ENCODE peak calls at places on chromosomes 16 and 17, in nine cellular contexts. A, B, X, S, H, R, G, C and J are unnamed samples.
A peak's percentile ranks its signal among the peaks of the same experiment; 100 is the strongest.

GRCh38 chr16:24635900-24636610 is 93.4 kb upstream of the TNRC6A start:
- DNase-seq in R (no peak), C (peak; percentile 79), A (no peak), G (peak; percentile 95), B (peak; percentile 72), X (peak; percentile 68), S (peak; percentile 87), H (peak; percentile 17), J (peak; percentile 88)

GRCh38 chr17:71969500-71969899 is 151.3 kb upstream of the SOX9 start:
- DNase-seq in R (no peak), H (no peak), S (no peak), G (no peak), X (no peak), C (no peak), A (no peak), B (no peak), J (no peak)

GRCh38 chr17:2931426-2931825 is 132.0 kb downstream of the OR1D5 start:
- DNase-seq in A (no peak), H (no peak), R (peak; percentile 40), X (no peak), G (no peak), B (no peak), C (no peak), S (no peak), J (no peak)

GRCh38 chr16:50584033-50584722 is 36.0 kb downstream of the NKD1 start:
- DNase-seq in A (no peak), H (no peak), S (no peak), R (no peak), B (no peak), G (no peak), X (no peak), C (no peak), J (no peak)

GRCh38 chr16:74224828-74225227 is 71.8 kb upstream of the PSMD7 start:
- DNase-seq in C (no peak), G (peak; percentile 38), X (peak; percentile 54), H (no peak), B (no peak), R (no peak), A (no peak), S (no peak), J (peak; percentile 28)

GRCh38 chr17:56121661-56122060 is 31.6 kb upstream of the ANKFN1 start:
- DNase-seq in X (no peak), R (no peak), S (no peak), B (no peak), G (peak; percentile 14), A (no peak), C (no peak), H (no peak), J (peak; percentile 26)

GRCh38 chr17:10875411-10875810 is 37.5 kb upstream of the PIRT start:
- DNase-seq in C (no peak), X (no peak), A (peak; percentile 8), H (peak; percentile 2), S (no peak), R (no peak), G (peak; percentile 1), B (no peak), J (peak; percentile 19)

GRCh38 chr17:22507823-22508222 is 815.5 kb downstream of the KCNJ18 start:
- DNase-seq in X (no peak), A (no peak), G (no peak), H (no peak), S (no peak), C (no peak), R (no peak), B (no peak), J (peak; percentile 3)

GRCh38 chr17:36608794-36609497 is 7.6 kb downstream of the MRM1 start:
- DNase-seq in X (peak; percentile 71), R (no peak), B (peak; percentile 39), G (peak; percentile 79), H (peak; percentile 36), S (peak; percentile 41), C (no peak), A (no peak), J (peak; percentile 17)

GRCh38 chr17:80203448-80204092 is 16.6 kb downstream of the SGSH start:
- DNase-seq in B (no peak), S (no peak), X (no peak), R (no peak), H (no peak), A (no peak), G (no peak), C (no peak), J (no peak)

GRCh38 chr17:70159980-70160379 is 9.4 kb upstream of the KCNJ2 start:
- DNase-seq in G (peak; percentile 42), S (no peak), A (no peak), R (no peak), B (no peak), X (peak; percentile 63), H (no peak), C (no peak), J (peak; percentile 83)

GRCh38 chr17:81513669-81514484 is 1.3 kb upstream of the ACTG1 start:
- DNase-seq in C (peak; percentile 82), S (peak; percentile 49), B (peak; percentile 42), X (peak; percentile 38), G (peak; percentile 87), A (peak; percentile 34), R (peak; percentile 64), H (peak; percentile 52), J (peak; percentile 67)

GRCh38 chr16:53743149-53743566 is 39.2 kb downstream of the FTO start:
- DNase-seq in C (no peak), R (no peak), X (peak; percentile 39), A (no peak), S (no peak), G (peak; percentile 51), B (no peak), H (no peak), J (peak; percentile 43)

GRCh38 chr16:30068750-30069574 is 3.4 kb downstream of the ALDOA start:
- DNase-seq in A (peak; percentile 43), G (no peak), H (no peak), X (peak; percentile 18), B (no peak), S (no peak), C (peak; percentile 63), R (peak; percentile 55), J (peak; percentile 29)